ENCODE peak calls at places on chromosomes 16 and 17, in five cellular contexts. I is AG09319; L is HT1080; D is Right ventricle myocardium inferior; J is stimulated activated CD8-positive, alpha-beta memory T cell treated with anti-CD3 and anti-CD28 coated beads, Interleukin-7, amount 100 ng/mL, for 1 hour. C is an unnamed sample.

GRCh38 chr16:57265850-57266530 is 18.5 kb downstream of the PLLP start:
- DNase-seq in I (no peak), L (peak; percentile 32), D (peak; percentile 80), J (no peak), C (no peak)

GRCh38 chr16:396605-397004 is 394 bp upstream of the NME4 start:
- DNase-seq in I (no peak), L (no peak), D (peak; percentile 72), J (no peak), C (no peak)

GRCh38 chr16:4380131-4381063 is 8.7 kb downstream of the VASN start:
- DNase-seq in I (no peak), L (no peak), D (peak; percentile 64), J (no peak), C (no peak)

GRCh38 chr17:62693616-62694415 is 66.3 kb downstream of the MRC2 start:
- DNase-seq in I (no peak), L (no peak), D (no peak), J (no peak), C (no peak)

GRCh38 chr17:63573634-63574033 is 23.4 kb downstream of the DCAF7 start:
- DNase-seq in I (no peak), L (no peak), D (no peak), J (no peak), C (no peak)

GRCh38 chr17:33732116-33732515 is 439.0 kb upstream of the ASIC2 start:
- DNase-seq in I (no peak), L (no peak), D (no peak), J (no peak), C (no peak)

GRCh38 chr16:74601131-74601871 is 5.6 kb downstream of the GLG1 start:
- DNase-seq in I (no peak), L (peak; percentile 44), D (no peak), J (peak; percentile 22), C (no peak)

GRCh38 chr16:56625943-56626654 is 518 bp downstream of the MT1E start:
- DNase-seq in I (no peak), L (peak; percentile 30), D (peak; percentile 80), J (no peak), C (no peak)

GRCh38 chr16:67084345-67085028 is 25.3 kb upstream of the PHAF1 start:
- DNase-seq in I (no peak), L (no peak), D (no peak), J (no peak), C (no peak)

GRCh38 chr17:67481808-67482207 is 104.7 kb downstream of the PITPNC1 start:
- DNase-seq in I (peak; percentile 70), L (no peak), D (no peak), J (no peak), C (no peak)

GRCh38 chr16:24609740-24610420 is 70.5 kb downstream of the RBBP6 start:
- DNase-seq in I (no peak), L (no peak), D (no peak), J (no peak), C (peak; percentile 73)

GRCh38 chr16:26988186-26988585 is 78.5 kb upstream of the C16orf82 start:
- DNase-seq in I (no peak), L (no peak), D (no peak), J (no peak), C (no peak)

GRCh38 chr16:61366006-61366405 is 670.2 kb downstream of the CDH8 start:
- DNase-seq in I (no peak), L (peak; percentile 1), D (no peak), J (no peak), C (no peak)

GRCh38 chr17:39597372-39598046 is 10.2 kb downstream of the NEUROD2 start:
- DNase-seq in I (no peak), L (no peak), D (no peak), J (no peak), C (no peak)

GRCh38 chr16:51401673-51402072 is 250.6 kb upstream of the SALL1 start:
- DNase-seq in I (no peak), L (no peak), D (no peak), J (no peak), C (no peak)

GRCh38 chr17:39534768-39535405 is 72.8 kb downstream of the NEUROD2 start:
- DNase-seq in I (no peak), L (no peak), D (no peak), J (no peak), C (no peak)

GRCh38 chr17:57965521-57966160 is 10.4 kb upstream of the CUEDC1 start:
- DNase-seq in I (no peak), L (no peak), D (no peak), J (no peak), C (no peak)

GRCh38 chr16:50121721-50122445 is 31.2 kb upstream of the TENT4B start:
- DNase-seq in I (no peak), L (no peak), D (no peak), J (no peak), C (peak; percentile 58)

GRCh38 chr17:44965491-44966234 is 2.4 kb downstream of the C1QL1 start:
- DNase-seq in I (no peak), L (no peak), D (no peak), J (no peak), C (no peak)

GRCh38 chr17:56926270-56926669 is 12.4 kb upstream of the TRIM25 start:
- DNase-seq in I (no peak), L (no peak), D (no peak), J (no peak), C (no peak)

GRCh38 chr17:63317166-63317845 is 128.8 kb downstream of the CYB561 start:
- DNase-seq in I (no peak), L (no peak), D (no peak), J (no peak), C (no peak)

GRCh38 chr16:56262879-56263245 is 71.6 kb downstream of the GNAO1 start:
- DNase-seq in I (no peak), L (no peak), D (no peak), J (no peak), C (no peak)

GRCh38 chr17:44439168-44439567 is 49.7 kb upstream of the ITGA2B start:
- DNase-seq in I (no peak), L (no peak), D (no peak), J (no peak), C (no peak)

GRCh38 chr16:57993897-57994296 is 6.6 kb downstream of the ZNF319 start:
- DNase-seq in I (no peak), L (no peak), D (no peak), J (no peak), C (no peak)

GRCh38 chr17:3513305-3514035 is 37.7 kb downstream of the ASPA start:
- DNase-seq in I (no peak), L (no peak), D (no peak), J (no peak), C (no peak)

GRCh38 chr17:62652251-62653001 is 25.0 kb downstream of the MRC2 start:
- DNase-seq in I (no peak), L (peak; percentile 63), D (peak; percentile 84), J (no peak), C (no peak)

GRCh38 chr16:81885976-81886586 is 107.0 kb downstream of the PLCG2 start:
- DNase-seq in I (no peak), L (peak; percentile 48), D (no peak), J (no peak), C (no peak)

GRCh38 chr16:20844054-20844453 is 37.7 kb downstream of the REXO5 start:
- DNase-seq in I (no peak), L (no peak), D (no peak), J (no peak), C (no peak)

GRCh38 chr16:83998091-83998490 is 30.0 kb downstream of the NECAB2 start:
- DNase-seq in I (no peak), L (no peak), D (peak; percentile 47), J (no peak), C (no peak)

GRCh38 chr16:48526058-48526957 is 83.7 kb downstream of the N4BP1 start:
- DNase-seq in I (no peak), L (peak; percentile 51), D (no peak), J (no peak), C (no peak)

GRCh38 chr16:17367932-17368331 is 102.8 kb downstream of the XYLT1 start:
- DNase-seq in I (no peak), L (peak; percentile 37), D (no peak), J (no peak), C (no peak)

GRCh38 chr17:56471661-56472060 is 121.8 kb upstream of the NOG start:
- DNase-seq in I (no peak), L (no peak), D (no peak), J (no peak), C (no peak)

GRCh38 chr17:2551928-2552327 is 40.2 kb upstream of the METTL16 start:
- DNase-seq in I (no peak), L (no peak), D (no peak), J (no peak), C (no peak)

C was measured in NCI-H2107.